ENCODE peak calls at places on chromosome 4, in ten cellular contexts. O is astrocyte, T is upper lobe of right lung, P is OCI-LY7, G is prostate gland, R is cardiac muscle cell, J is tibial artery, C is esophagus squamous epithelium, E is ascending aorta, K is body of pancreas. Q is an unnamed sample. For H3K4me1, the result is how much of the 10 kb centered on the place peaks cover.

GRCh38 chr4:52655505-52655904 is 3.6 kb downstream of the USP46 start:
- DNase-seq in J (no peak), G (peak), O (no peak), E (no peak), C (no peak), P (no peak), K (no peak), R (peak), T (no peak), Q (no peak)

GRCh38 chr4:178577933-178578332 is 1135.7 kb upstream of the AGA start:
- DNase-seq in P (peak), O (no peak), G (no peak), R (no peak), E (no peak), K (no peak), J (no peak), C (no peak), T (no peak), Q (no peak)

GRCh38 chr4:186789671-186790070 is 66.0 kb upstream of the FAT1 start:
- DNase-seq in G (no peak), T (no peak), O (peak), J (no peak), C (no peak), R (no peak), E (no peak), P (no peak), K (no peak), Q (no peak)

GRCh38 chr4:138334346-138335016 is 92.3 kb upstream of the SLC7A11 start:
- DNase-seq in P (no peak), T (no peak), J (no peak), K (peak), C (no peak), E (no peak), O (no peak), G (peak), R (no peak), Q (peak)

GRCh38 chr4:53908661-53909078 is 155.7 kb downstream of the CHIC2 start:
- DNase-seq in J (peak), K (peak), P (peak), E (peak), G (peak), T (no peak), R (peak), O (peak), C (no peak), Q (peak)

GRCh38 chr4:5751073-5751917 is 40.3 kb downstream of the EVC start:
- DNase-seq in T (peak), R (peak), O (peak), C (no peak), P (no peak), G (no peak), K (no peak), J (no peak), E (peak), Q (no peak)

GRCh38 chr4:82560853-82561744 is 689 bp downstream of the TMEM150C start:
- DNase-seq in J (no peak), O (no peak), R (no peak), E (no peak), P (no peak), T (no peak), G (no peak), K (peak), C (no peak), Q (no peak)

GRCh38 chr4:105560488-105560887 is 8.1 kb downstream of the ARHGEF38 start:
- DNase-seq in E (no peak), R (no peak), O (peak), J (no peak), P (no peak), G (no peak), C (no peak), K (no peak), T (no peak), Q (no peak)

GRCh38 chr4:53712326-53712725 is 121.0 kb upstream of the LNX1 start:
- DNase-seq in O (no peak), K (no peak), C (no peak), J (no peak), R (no peak), P (no peak), E (no peak), T (no peak), G (no peak), Q (no peak)

GRCh38 chr4:184309241-184310170 is 91.8 kb upstream of the ENPP6 start:
- DNase-seq in G (peak), J (no peak), C (no peak), R (no peak), E (no peak), K (no peak), P (no peak), T (no peak), O (no peak), Q (peak)

GRCh38 chr4:91681544-91681943 is 622.2 kb upstream of the GRID2 start:
- DNase-seq in E (no peak), C (no peak), K (no peak), R (no peak), T (no peak), P (no peak), G (no peak), J (no peak), O (no peak), Q (no peak)

GRCh38 chr4:86132459-86132858 is 227.4 kb downstream of the MAPK10 start:
- DNase-seq in T (no peak), E (no peak), J (no peak), O (no peak), G (no peak), P (no peak), K (no peak), R (no peak), C (no peak), Q (no peak)

GRCh38 chr4:106986486-106986885 is 49.6 kb downstream of the DKK2 start:
- DNase-seq in K (no peak), J (no peak), O (peak), R (no peak), T (no peak), C (no peak), E (no peak), P (no peak), G (no peak), Q (no peak)

GRCh38 chr4:151561551-151562256 is 152.7 kb downstream of the FHIP1A start:
- DNase-seq in T (no peak), R (no peak), G (no peak), C (no peak), K (no peak), J (no peak), E (no peak), P (no peak), O (peak), Q (no peak)

GRCh38 chr4:22465996-22466395 is 49.9 kb downstream of the ADGRA3 start:
- DNase-seq in R (no peak), E (no peak), J (no peak), T (no peak), G (no peak), K (no peak), O (no peak), P (no peak), C (no peak), Q (no peak)

GRCh38 chr4:22465349-22465748 is 50.5 kb downstream of the ADGRA3 start:
- DNase-seq in P (no peak), C (no peak), J (no peak), G (no peak), T (no peak), R (no peak), K (no peak), O (no peak), E (no peak), Q (no peak)

GRCh38 chr4:22460266-22460665 is 55.6 kb downstream of the ADGRA3 start:
- DNase-seq in P (no peak), G (no peak), T (no peak), K (no peak), R (no peak), E (no peak), C (no peak), J (no peak), O (no peak), Q (no peak)

GRCh38 chr4:22462693-22463092 is 53.2 kb downstream of the ADGRA3 start:
- DNase-seq in P (no peak), T (no peak), C (no peak), R (no peak), E (no peak), J (no peak), O (no peak), G (no peak), K (no peak), Q (no peak)

GRCh38 chr4:22463179-22463578 is 52.7 kb downstream of the ADGRA3 start:
- DNase-seq in E (no peak), P (peak), G (no peak), R (no peak), T (no peak), O (no peak), J (no peak), C (no peak), K (no peak), Q (no peak)
- TF ChIP-seq CTCF in E (no peak), P (peak), G (no peak), R (no peak), T (no peak), O (no peak), J (no peak), C (no peak), K (no peak), Q (no peak)

DNA sequence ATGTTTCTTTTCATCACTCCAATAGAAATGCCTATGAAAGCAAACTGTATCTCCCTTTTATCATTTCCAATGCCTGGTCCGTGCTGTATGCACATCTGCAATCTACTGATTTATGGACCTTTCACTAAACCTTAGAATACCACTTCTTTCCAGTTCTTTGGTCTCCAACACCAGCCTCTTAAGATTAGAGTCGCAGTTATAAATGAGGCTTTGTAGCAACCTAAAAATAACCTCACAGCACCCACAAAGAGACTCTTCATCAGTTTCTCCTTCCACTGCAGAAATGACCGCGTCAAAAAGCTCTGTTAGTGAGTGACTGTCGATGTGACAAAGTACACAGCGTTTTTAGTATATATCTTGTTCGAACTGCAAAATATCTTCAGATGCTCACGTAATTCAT is 282.6 kb downstream of the ADGRA3 start:
- DNase-seq in E (no peak), K (no peak), G (no peak), T (no peak), J (no peak), P (no peak), C (no peak), R (no peak), O (no peak), Q (no peak)
- H3K4me1 ChIP-seq in E (under half), K (under half), G (under half), T (under half), J (under half), P (under half), C (under half), R (half or more), O (under half), Q (under half)

DNA sequence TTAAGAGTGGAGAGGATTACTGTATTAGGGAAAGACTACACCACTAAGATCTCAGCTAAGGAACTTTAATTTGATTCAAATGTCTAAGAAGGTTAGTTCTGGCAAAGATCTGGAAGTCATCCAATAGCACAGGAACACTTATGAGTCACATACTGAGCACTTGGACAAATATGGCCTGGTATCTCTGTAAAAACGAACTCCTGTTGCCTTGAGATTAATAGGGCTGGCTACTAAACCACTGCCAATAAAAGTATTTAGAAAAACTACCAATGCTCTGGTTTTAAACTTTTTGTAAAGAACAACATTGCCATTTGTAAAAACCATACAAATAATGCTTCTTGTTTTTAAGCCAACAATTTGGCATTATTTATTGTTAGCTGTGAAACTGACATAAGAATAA is 70.5 kb downstream of the SEC24D start:
- DNase-seq in E (no peak), J (no peak), T (no peak), C (no peak), G (peak), R (peak), K (no peak), O (peak), P (no peak), Q (no peak)
- H3K27ac ChIP-seq in E (peak), J (peak), T (no peak), C (peak), G (peak), R (peak), K (peak), O (no peak), P (no peak), Q (peak)

DNA sequence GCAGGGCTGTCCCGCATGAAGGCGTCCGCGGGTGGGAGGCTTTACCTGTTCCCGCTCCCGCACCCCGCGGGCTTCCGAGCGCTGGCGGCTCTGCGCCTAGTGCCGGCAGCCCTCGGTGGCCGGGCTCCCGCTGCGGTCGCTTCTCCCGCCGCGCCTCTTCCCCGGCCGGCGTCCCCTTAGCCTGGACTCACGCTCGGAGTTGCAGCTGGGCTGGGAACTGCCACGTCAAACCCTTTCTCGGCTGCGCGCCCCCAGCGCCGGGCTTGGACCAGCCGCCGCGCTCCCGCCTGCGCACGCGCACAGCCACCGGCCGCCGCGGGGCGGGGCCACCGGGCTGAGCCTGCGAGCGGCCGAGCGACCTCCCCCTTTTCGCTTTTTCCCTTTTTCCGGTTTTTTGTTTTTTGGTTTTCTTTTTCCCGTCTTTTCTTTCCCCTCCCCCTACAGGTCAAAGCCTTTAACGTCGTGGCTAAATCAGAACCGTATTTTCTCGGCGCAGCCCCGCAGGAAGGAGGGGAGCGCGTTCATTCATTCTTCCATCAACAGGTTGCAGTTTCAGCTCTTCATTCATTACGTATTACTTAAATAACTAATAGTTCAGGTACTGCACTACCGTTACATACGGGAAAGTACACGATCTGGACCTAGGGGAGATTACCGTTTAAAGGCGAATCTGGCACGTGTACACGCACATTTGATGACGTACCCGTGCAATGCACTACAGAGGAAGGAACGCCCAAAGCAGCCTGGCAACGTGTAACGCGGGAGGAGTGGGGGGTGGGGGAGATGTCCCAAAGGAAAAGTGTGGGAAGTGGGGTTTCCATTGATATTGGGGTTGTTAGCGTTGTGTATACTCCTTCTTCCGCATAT is at the start of gene SEC24D:
- DNase-seq in J (peak), P (peak), O (peak), G (peak), T (peak), K (peak), E (peak), C (peak), R (peak), Q (peak)
- TF ChIP-seq CTCF in J (peak), P (no peak), O (no peak), G (no peak), T (no peak), K (no peak), E (peak), C (no peak), R (no peak), Q (no peak)

GRCh38 chr4:176548571-176548970 is 228.8 kb downstream of the SPCS3 start:
- DNase-seq in O (peak), K (no peak), P (no peak), J (no peak), T (no peak), R (no peak), G (no peak), E (no peak), C (no peak), Q (no peak)

GRCh38 chr4:176545886-176546285 is 226.1 kb downstream of the SPCS3 start:
- DNase-seq in R (no peak), G (no peak), C (no peak), P (no peak), T (no peak), J (no peak), E (no peak), O (no peak), K (no peak), Q (no peak)

GRCh38 chr4:176549161-176549865 is 229.5 kb downstream of the SPCS3 start:
- DNase-seq in J (no peak), O (peak), E (no peak), T (no peak), K (no peak), G (no peak), R (peak), P (no peak), C (no peak), Q (no peak)

GRCh38 chr4:176547005-176547404 is 227.2 kb downstream of the SPCS3 start:
- DNase-seq in C (no peak), G (no peak), K (no peak), O (peak), E (no peak), P (no peak), R (peak), J (no peak), T (no peak), Q (no peak)
- H3K4me1 ChIP-seq in C (under half), G (under half), K (under half), O (under half), E (under half), P (under half), R (under half), J (under half), T (under half), Q (under half)

GRCh38 chr4:39237179-39237578 is 54.9 kb downstream of the WDR19 start:
- DNase-seq in E (no peak), T (no peak), O (no peak), R (peak), J (no peak), K (no peak), G (no peak), C (no peak), P (no peak), Q (no peak)
- H3K27ac ChIP-seq in E (peak), T (no peak), O (no peak), R (no peak), J (no peak), K (no peak), G (no peak), C (no peak), P (no peak), Q (no peak)

DNA sequence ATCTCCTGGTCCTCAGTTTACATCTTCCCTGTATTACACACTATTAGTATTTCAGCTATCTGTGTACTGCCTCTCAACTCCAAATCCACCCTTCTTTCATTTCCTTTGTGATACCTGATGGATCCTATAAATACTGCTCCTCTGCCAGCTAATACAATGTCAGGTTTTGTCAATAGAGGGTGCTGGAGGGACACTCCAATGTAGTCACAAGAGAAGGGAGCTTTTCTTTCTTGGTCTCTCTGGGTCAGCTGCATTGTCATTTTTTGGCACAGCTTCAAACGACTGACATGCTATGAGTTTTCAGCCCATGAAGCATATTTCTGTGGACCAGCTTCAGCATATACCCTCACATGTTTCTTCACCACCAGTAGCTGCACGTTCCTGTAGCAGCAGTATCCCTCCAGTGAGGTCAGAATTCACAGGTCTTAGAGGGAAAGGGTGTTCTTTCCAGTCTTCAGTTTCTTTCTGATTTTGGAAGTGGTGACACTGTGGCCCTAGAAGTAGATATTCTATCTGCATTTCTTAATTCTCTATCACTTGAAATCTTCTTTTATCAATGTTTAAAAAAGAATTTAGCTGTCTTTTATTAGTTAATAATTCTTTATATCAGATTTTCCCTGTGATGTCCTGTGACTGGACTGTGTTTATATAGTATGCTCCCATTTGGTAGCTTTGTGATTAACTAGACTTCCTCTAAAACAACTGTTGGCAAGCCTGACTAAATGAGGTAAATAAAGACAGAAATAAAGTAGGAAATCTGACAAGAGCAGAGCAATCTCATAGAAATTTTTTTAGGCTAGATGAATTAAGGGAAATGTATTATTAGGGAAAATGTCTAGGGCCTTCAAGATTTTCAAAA is 60.6 kb downstream of the GABRA2 start:
- DNase-seq in C (no peak), O (no peak), T (no peak), R (peak), E (no peak), K (peak), P (peak), J (no peak), G (no peak), Q (peak)
- TF ChIP-seq CTCF in C (no peak), O (peak), T (no peak), R (peak), E (no peak), K (peak), P (peak), J (no peak), G (no peak), Q (peak)

GRCh38 chr4:94540476-94540875 is 88.7 kb downstream of the PDLIM5 start:
- DNase-seq in K (no peak), P (no peak), E (no peak), R (no peak), T (no peak), C (no peak), O (no peak), G (no peak), J (no peak), Q (no peak)

GRCh38 chr4:94534401-94535312 is 82.9 kb downstream of the PDLIM5 start:
- DNase-seq in G (no peak), K (no peak), R (peak), P (no peak), J (no peak), O (no peak), C (no peak), E (no peak), T (no peak), Q (no peak)

GRCh38 chr4:94536049-94536448 is 84.3 kb downstream of the PDLIM5 start:
- DNase-seq in G (no peak), J (no peak), C (no peak), P (no peak), T (no peak), R (no peak), O (no peak), K (no peak), E (no peak), Q (no peak)

GRCh38 chr4:94536649-94537464 is 85.1 kb downstream of the PDLIM5 start:
- DNase-seq in C (no peak), R (peak), J (no peak), E (no peak), P (no peak), G (no peak), T (no peak), K (no peak), O (no peak), Q (no peak)

DNA sequence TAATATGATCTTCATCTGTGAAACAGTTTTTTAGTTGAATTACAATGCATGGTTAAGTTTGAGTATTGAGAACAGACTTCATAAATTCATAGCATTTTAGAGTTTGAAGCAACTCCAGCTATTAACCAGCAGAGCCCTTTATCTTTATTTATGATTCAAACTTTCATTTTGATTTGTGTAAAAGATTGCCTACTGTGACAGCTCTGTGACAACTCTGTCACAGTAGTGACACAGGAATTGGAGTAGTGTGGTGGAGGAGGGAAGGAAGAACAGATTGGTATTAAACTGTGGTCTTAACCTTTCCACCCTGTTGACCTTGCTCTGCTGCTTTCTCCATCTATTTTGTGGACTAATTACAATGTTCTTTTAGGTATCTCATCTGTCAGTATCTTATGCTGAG is 86.5 kb downstream of the PDLIM5 start:
- DNase-seq in G (no peak), R (no peak), O (no peak), P (no peak), T (no peak), C (no peak), J (no peak), E (no peak), K (no peak), Q (no peak)
- H3K4me1 ChIP-seq in G (under half), R (half or more), O (under half), P (under half), T (under half), C (half or more), J (under half), E (under half), K (under half), Q (under half)